ENCODE peak calls at places on chromosomes 12 and 14, in five cellular contexts. O is body of pancreas, J is neural crest cell, A is K562, M is fibroblast of lung. B is an unnamed sample.

GRCh38 chr12:3101309-3102022 is 24.3 kb downstream of the TSPAN9 start:
- DNase-seq in A (no peak), O (no peak), M (no peak), J (no peak), B (no peak)

GRCh38 chr12:96136129-96136528 is 58.0 kb upstream of the ELK3 start:
- DNase-seq in M (peak), A (no peak), O (no peak), J (no peak), B (no peak)

GRCh38 chr14:69152181-69152943 is 557 bp downstream of the DCAF5 start:
- DNase-seq in O (peak), J (peak), A (peak), M (peak), B (peak)

GRCh38 chr12:22971247-22971646 is 346.3 kb downstream of the ETNK1 start:
- DNase-seq in J (no peak), A (no peak), M (no peak), O (no peak), B (no peak)

GRCh38 chr12:52524241-52524897 is 4.2 kb upstream of the KRT5 start:
- DNase-seq in M (no peak), A (no peak), O (no peak), J (no peak), B (no peak)

GRCh38 chr12:127600211-127600610 is 666.8 kb upstream of the TMEM132C start:
- DNase-seq in M (no peak), O (no peak), J (no peak), A (no peak), B (no peak)

GRCh38 chr14:103858063-103858820 is 10.9 kb upstream of the PPP1R13B start:
- DNase-seq in J (no peak), M (no peak), A (no peak), O (no peak), B (no peak)

GRCh38 chr14:68397827-68398226 is 395.0 kb downstream of the ZFP36L1 start:
- DNase-seq in O (no peak), M (peak), J (no peak), A (no peak), B (no peak)

GRCh38 chr12:104648746-104649145 is 192.0 kb downstream of the CHST11 start:
- DNase-seq in M (no peak), A (no peak), J (no peak), O (no peak), B (no peak)
- TF ChIP-seq CTCF in M (no peak), A (no peak), J (no peak), O (no peak), B (no peak)

DNA sequence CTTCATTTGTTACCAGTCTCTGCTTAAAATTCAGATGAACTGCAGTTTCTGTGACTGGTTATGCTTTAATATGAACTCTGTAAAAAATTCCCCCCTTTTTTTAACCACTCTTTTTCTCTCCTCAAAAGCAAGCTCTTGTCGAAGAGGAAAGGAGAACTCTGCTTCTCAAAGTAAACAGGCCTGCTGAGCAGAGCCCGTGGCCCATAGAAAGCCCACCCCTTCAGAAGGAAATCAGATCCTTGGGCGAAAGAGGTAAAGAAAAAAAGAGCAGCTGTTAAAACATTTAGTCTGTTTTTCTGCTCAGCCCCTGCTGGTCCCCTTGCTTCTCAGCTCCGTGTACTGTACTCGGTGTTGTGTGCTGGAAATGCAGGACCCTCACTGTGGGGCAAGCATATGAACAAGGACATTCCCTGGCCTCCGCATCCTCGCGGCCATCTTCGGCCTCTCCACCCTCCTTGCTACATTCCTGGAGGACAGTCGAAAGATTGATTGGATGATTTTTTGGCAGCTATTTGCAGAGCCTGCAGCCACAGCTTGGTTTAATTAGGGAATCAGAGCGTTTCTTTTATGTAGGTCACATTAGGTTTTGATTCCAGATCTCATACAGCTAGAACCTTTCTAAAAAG is 164.6 kb upstream of the LRIG3 start:
- DNase-seq in M (peak), J (peak), A (no peak), O (peak), B (no peak)
- TF ChIP-seq CTCF in M (peak), J (no peak), A (no peak), O (no peak), B (no peak)

DNA sequence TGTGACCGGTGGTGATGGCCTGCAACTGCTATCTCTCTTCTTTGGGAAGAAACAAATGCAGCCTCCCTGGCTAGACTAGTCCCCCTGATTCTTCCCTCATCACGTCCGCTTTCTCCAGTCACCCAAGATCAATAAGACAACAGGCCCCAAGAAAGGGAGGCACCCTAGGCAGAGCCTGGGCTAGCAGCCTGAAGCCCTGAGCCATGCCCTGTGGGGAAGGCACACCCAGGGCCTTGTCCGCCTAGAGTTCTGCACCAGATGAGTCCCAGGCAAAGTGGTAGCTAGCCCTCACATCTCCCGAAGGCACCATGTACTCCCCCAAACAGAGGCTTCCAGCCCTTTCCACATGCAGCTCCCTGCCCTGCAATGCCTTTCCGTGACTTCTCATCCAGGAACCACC is 35.1 kb downstream of the CAMKK2 start:
- DNase-seq in A (no peak), O (no peak), M (no peak), J (no peak), B (no peak)
- TF ChIP-seq CTCF in A (no peak), O (no peak), M (no peak), J (no peak), B (no peak)

GRCh38 chr12:47772738-47773061 is 338 bp upstream of the SLC48A1 start:
- DNase-seq in M (no peak), J (no peak), O (no peak), A (no peak), B (no peak)

GRCh38 chr12:47772094-47772660 is 861 bp upstream of the SLC48A1 start:
- DNase-seq in M (no peak), O (no peak), J (no peak), A (no peak), B (no peak)

GRCh38 chr12:47773858-47774580 is 981 bp downstream of the SLC48A1 start:
- DNase-seq in A (peak), M (no peak), O (no peak), J (no peak), B (no peak)

GRCh38 chr12:47774664-47775063 is 1.6 kb downstream of the SLC48A1 start:
- DNase-seq in J (no peak), M (no peak), O (no peak), A (peak), B (no peak)

DNA sequence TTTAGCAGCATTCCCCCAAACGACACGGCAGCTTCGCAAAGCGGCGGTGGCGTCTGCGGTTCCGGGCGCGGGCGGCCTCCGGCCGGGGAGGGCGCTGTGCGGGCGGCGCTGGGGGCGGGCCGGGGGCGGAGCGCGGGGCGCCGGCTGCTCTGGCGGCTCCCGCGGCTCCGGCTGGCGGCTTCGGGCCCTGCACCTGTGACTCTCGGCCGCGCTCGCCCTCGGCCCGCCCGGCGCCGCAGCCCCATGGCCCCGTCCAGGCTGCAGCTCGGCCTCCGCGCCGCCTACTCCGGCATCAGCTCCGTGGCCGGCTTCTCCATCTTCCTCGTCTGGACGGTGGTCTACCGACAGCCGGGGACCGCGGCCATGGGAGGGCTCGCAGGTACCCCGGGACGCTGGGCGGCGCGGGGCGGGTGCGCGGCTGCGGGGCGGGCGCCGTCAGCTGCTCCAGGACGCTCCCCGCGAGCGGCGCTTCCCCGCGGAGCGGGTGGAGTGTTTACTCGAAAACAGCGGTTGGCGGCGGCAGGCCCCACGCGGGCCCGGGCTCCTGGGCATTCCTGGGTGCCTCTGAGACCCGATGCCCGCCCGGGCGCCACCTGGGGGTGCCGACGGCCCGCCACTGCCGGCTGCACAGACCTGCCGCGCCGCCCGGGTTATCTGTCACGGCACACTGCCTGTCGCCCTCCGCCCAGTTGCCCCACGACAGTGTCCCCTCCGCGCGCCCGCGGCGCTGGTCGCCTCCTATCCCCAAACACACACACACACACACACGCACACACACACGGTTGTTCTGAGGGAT is at the start of gene SLC48A1:
- DNase-seq in O (peak), A (peak), J (peak), M (peak), B (peak)
- TF ChIP-seq CTCF in O (peak), A (peak), J (peak), M (peak), B (peak)

GRCh38 chr12:6363330-6364036 is 11.9 kb downstream of the SCNN1A start:
- DNase-seq in O (peak), J (no peak), M (peak), A (peak), B (peak)
- TF ChIP-seq CTCF in O (no peak), J (no peak), M (no peak), A (no peak), B (no peak)

B was measured in heart left ventricle.